ENCODE peak calls at places on chromosomes 11 and 22, in eight cellular contexts. One of them, this sample, is unnamed.

GRCh38 chr11:100670140-100670539 is 16.9 kb upstream of the ARHGAP42 start:
- DNase-seq in stimulated activated CD8-positive, alpha-beta memory T cell treated with anti-CD3 and anti-CD28 coated beads, Interleukin-15, amount 100 ng/mL, for 24 hours: no peak
- DNase-seq in NCI-H146: no peak
- DNase-seq in NCI-H345: no peak
- DNase-seq in T-cell: no peak
- DNase-seq in spleen: no peak
- DNase-seq in WTC11: no peak
- DNase-seq in fibroblast of the conjunctiva: no peak
- DNase-seq in this sample: no peak

GRCh38 chr11:118109231-118109630 is 22.5 kb upstream of the SMIM35 start:
- DNase-seq in NCI-H345: no peak
- DNase-seq in fibroblast of the conjunctiva: no peak
- DNase-seq in NCI-H146: no peak
- DNase-seq in T-cell: no peak
- DNase-seq in WTC11: no peak
- DNase-seq in stimulated activated CD8-positive, alpha-beta memory T cell treated with anti-CD3 and anti-CD28 coated beads, Interleukin-15, amount 100 ng/mL, for 24 hours: no peak
- DNase-seq in spleen: no peak
- DNase-seq in this sample: peak; percentile 77

GRCh38 chr11:17238377-17238776 is 30.6 kb upstream of the PIK3C2A start:
- DNase-seq in stimulated activated CD8-positive, alpha-beta memory T cell treated with anti-CD3 and anti-CD28 coated beads, Interleukin-15, amount 100 ng/mL, for 24 hours: no peak
- DNase-seq in fibroblast of the conjunctiva: no peak
- DNase-seq in T-cell: no peak
- DNase-seq in NCI-H146: peak; percentile 1
- DNase-seq in WTC11: no peak
- DNase-seq in NCI-H345: no peak
- DNase-seq in spleen: no peak
- DNase-seq in this sample: no peak

GRCh38 chr22:39662677-39663034 is 92.1 kb downstream of the CACNA1I start:
- DNase-seq in NCI-H146: peak; percentile 64
- DNase-seq in stimulated activated CD8-positive, alpha-beta memory T cell treated with anti-CD3 and anti-CD28 coated beads, Interleukin-15, amount 100 ng/mL, for 24 hours: no peak
- DNase-seq in NCI-H345: no peak
- DNase-seq in spleen: no peak
- DNase-seq in WTC11: no peak
- DNase-seq in fibroblast of the conjunctiva: no peak
- DNase-seq in T-cell: no peak
- DNase-seq in this sample: no peak

GRCh38 chr22:49568751-49569285 is 258.9 kb downstream of the BRD1 start:
- DNase-seq in spleen: peak; percentile 84
- DNase-seq in WTC11: no peak
- DNase-seq in NCI-H146: no peak
- DNase-seq in T-cell: no peak
- DNase-seq in fibroblast of the conjunctiva: no peak
- DNase-seq in NCI-H345: no peak
- DNase-seq in stimulated activated CD8-positive, alpha-beta memory T cell treated with anti-CD3 and anti-CD28 coated beads, Interleukin-15, amount 100 ng/mL, for 24 hours: no peak
- DNase-seq in this sample: peak; percentile 53

GRCh38 chr11:1559103-1559951 is 12.7 kb downstream of the DUSP8 start:
- DNase-seq in stimulated activated CD8-positive, alpha-beta memory T cell treated with anti-CD3 and anti-CD28 coated beads, Interleukin-15, amount 100 ng/mL, for 24 hours: no peak
- DNase-seq in T-cell: no peak
- DNase-seq in NCI-H146: no peak
- DNase-seq in WTC11: peak; percentile 75
- DNase-seq in spleen: peak; percentile 76
- DNase-seq in NCI-H345: peak; percentile 32
- DNase-seq in fibroblast of the conjunctiva: peak; percentile 73
- DNase-seq in this sample: peak; percentile 92

GRCh38 chr22:40595497-40596234 is 40.9 kb downstream of the MRTFA start:
- DNase-seq in stimulated activated CD8-positive, alpha-beta memory T cell treated with anti-CD3 and anti-CD28 coated beads, Interleukin-15, amount 100 ng/mL, for 24 hours: no peak
- DNase-seq in spleen: no peak
- DNase-seq in NCI-H146: no peak
- DNase-seq in WTC11: no peak
- DNase-seq in fibroblast of the conjunctiva: no peak
- DNase-seq in T-cell: no peak
- DNase-seq in NCI-H345: no peak
- DNase-seq in this sample: no peak

GRCh38 chr22:30823015-30823370 is 128.3 kb downstream of the OSBP2 start:
- DNase-seq in NCI-H345: no peak
- DNase-seq in spleen: no peak
- DNase-seq in T-cell: no peak
- DNase-seq in stimulated activated CD8-positive, alpha-beta memory T cell treated with anti-CD3 and anti-CD28 coated beads, Interleukin-15, amount 100 ng/mL, for 24 hours: no peak
- DNase-seq in fibroblast of the conjunctiva: no peak
- DNase-seq in WTC11: peak; percentile 59
- DNase-seq in NCI-H146: no peak
- DNase-seq in this sample: no peak

GRCh38 chr11:117097567-117098268 is 510 bp downstream of the SIK3 start:
- DNase-seq in stimulated activated CD8-positive, alpha-beta memory T cell treated with anti-CD3 and anti-CD28 coated beads, Interleukin-15, amount 100 ng/mL, for 24 hours: peak; percentile 19
- DNase-seq in WTC11: peak; percentile 51
- DNase-seq in NCI-H345: peak; percentile 21
- DNase-seq in NCI-H146: peak; percentile 66
- DNase-seq in spleen: no peak
- DNase-seq in T-cell: no peak
- DNase-seq in fibroblast of the conjunctiva: no peak
- DNase-seq in this sample: no peak

GRCh38 chr11:62392944-62393628 is 25.7 kb upstream of the SCGB1A1 start:
- DNase-seq in fibroblast of the conjunctiva: no peak
- DNase-seq in T-cell: no peak
- DNase-seq in WTC11: no peak
- DNase-seq in stimulated activated CD8-positive, alpha-beta memory T cell treated with anti-CD3 and anti-CD28 coated beads, Interleukin-15, amount 100 ng/mL, for 24 hours: no peak
- DNase-seq in spleen: no peak
- DNase-seq in NCI-H345: peak; percentile 5
- DNase-seq in NCI-H146: peak; percentile 35
- DNase-seq in this sample: no peak

GRCh38 chr11:69949327-69949726 is 128.8 kb upstream of the ANO1 start:
- DNase-seq in WTC11: no peak
- DNase-seq in NCI-H146: no peak
- DNase-seq in spleen: peak; percentile 27
- DNase-seq in T-cell: no peak
- DNase-seq in stimulated activated CD8-positive, alpha-beta memory T cell treated with anti-CD3 and anti-CD28 coated beads, Interleukin-15, amount 100 ng/mL, for 24 hours: no peak
- DNase-seq in NCI-H345: no peak
- DNase-seq in fibroblast of the conjunctiva: no peak
- DNase-seq in this sample: no peak

GRCh38 chr11:7252683-7253213 is 1.0 kb downstream of the SYT9 start:
- DNase-seq in NCI-H345: no peak
- DNase-seq in NCI-H146: no peak
- DNase-seq in spleen: no peak
- DNase-seq in T-cell: no peak
- DNase-seq in stimulated activated CD8-positive, alpha-beta memory T cell treated with anti-CD3 and anti-CD28 coated beads, Interleukin-15, amount 100 ng/mL, for 24 hours: no peak
- DNase-seq in WTC11: peak; percentile 54
- DNase-seq in fibroblast of the conjunctiva: no peak
- DNase-seq in this sample: no peak

GRCh38 chr22:22424210-22424800 is 84.2 kb downstream of the ZNF280B start:
- DNase-seq in stimulated activated CD8-positive, alpha-beta memory T cell treated with anti-CD3 and anti-CD28 coated beads, Interleukin-15, amount 100 ng/mL, for 24 hours: no peak
- DNase-seq in NCI-H146: peak; percentile 14
- DNase-seq in NCI-H345: no peak
- DNase-seq in spleen: no peak
- DNase-seq in T-cell: no peak
- DNase-seq in fibroblast of the conjunctiva: no peak
- DNase-seq in WTC11: peak; percentile 54
- DNase-seq in this sample: no peak

GRCh38 chr11:102115557-102115956 is 5.3 kb downstream of the YAP1 start:
- DNase-seq in spleen: no peak
- DNase-seq in fibroblast of the conjunctiva: peak; percentile 72
- DNase-seq in stimulated activated CD8-positive, alpha-beta memory T cell treated with anti-CD3 and anti-CD28 coated beads, Interleukin-15, amount 100 ng/mL, for 24 hours: no peak
- DNase-seq in NCI-H146: no peak
- DNase-seq in T-cell: no peak
- DNase-seq in NCI-H345: no peak
- DNase-seq in WTC11: no peak
- DNase-seq in this sample: no peak